ENCODE peak calls at places on chromosome 6, in seven cellular contexts. Z is CD4-positive, alpha-beta memory T cell; T is GM23248; A is OCI-LY7; O is esophagus squamous epithelium; U is CD8-positive, alpha-beta T cell; H is gastrocnemius medialis. P is an unnamed sample.

GRCh38 chr6:2749972-2750600 is 636 bp downstream of the MYLK4 start:
- DNase-seq in T (peak), U (peak), O (no peak), A (peak), Z (peak), H (no peak), P (peak)

GRCh38 chr6:26216886-26217713 is 129.9 kb downstream of the HFE start:
- DNase-seq in A (peak), Z (no peak), H (no peak), U (peak), O (no peak), T (peak), P (peak)

GRCh38 chr6:161545741-161546140 is 271.9 kb upstream of the AGPAT4 start:
- DNase-seq in A (no peak), T (no peak), O (no peak), H (no peak), Z (no peak), U (no peak), P (no peak)

GRCh38 chr6:26420607-26421235 is 18.6 kb downstream of the BTN3A1 start:
- DNase-seq in A (peak), H (no peak), U (peak), T (peak), O (no peak), Z (peak), P (no peak)

GRCh38 chr6:4355241-4355640 is 219.9 kb upstream of the ECI2 start:
- DNase-seq in T (peak), O (no peak), Z (no peak), A (no peak), H (no peak), U (no peak), P (no peak)

GRCh38 chr6:164247106-164247505 is 832.6 kb downstream of the QKI start:
- DNase-seq in U (no peak), Z (no peak), O (no peak), A (no peak), T (peak), H (no peak), P (no peak)

GRCh38 chr6:120378582-120379220 is 955.6 kb downstream of the TBC1D32 start:
- DNase-seq in U (no peak), T (peak), H (no peak), O (no peak), Z (no peak), A (peak), P (no peak)

GRCh38 chr6:98871057-98871456 is 36.7 kb downstream of the POU3F2 start:
- DNase-seq in T (peak), A (no peak), U (no peak), H (no peak), O (no peak), Z (no peak), P (no peak)

GRCh38 chr6:88869263-88870023 is 94.0 kb downstream of the RNGTT start:
- DNase-seq in A (no peak), Z (no peak), H (no peak), O (no peak), U (no peak), T (peak), P (no peak)

GRCh38 chr6:29627762-29628418 is 5.1 kb downstream of the GABBR1 start:
- DNase-seq in Z (peak), U (peak), O (no peak), H (peak), A (peak), T (peak), P (peak)

GRCh38 chr6:157731221-157731620 is 91.8 kb upstream of the SNX9 start:
- DNase-seq in T (no peak), O (no peak), H (no peak), A (no peak), U (no peak), Z (no peak), P (no peak)

GRCh38 chr6:2028457-2029038 is 216.9 kb downstream of the GMDS start:
- DNase-seq in A (peak), T (no peak), Z (no peak), H (no peak), U (no peak), O (no peak), P (no peak)

GRCh38 chr6:2622683-2623082 is 128.0 kb downstream of the MYLK4 start:
- DNase-seq in T (no peak), A (no peak), O (no peak), H (no peak), Z (no peak), U (no peak), P (no peak)

GRCh38 chr6:15464211-15464725 is 198.6 kb downstream of the DTNBP1 start:
- DNase-seq in O (no peak), Z (peak), A (peak), T (no peak), U (peak), H (no peak), P (no peak)

GRCh38 chr6:48736486-48737206 is 625.6 kb upstream of the PTCHD4 start:
- DNase-seq in A (no peak), Z (no peak), U (no peak), T (peak), H (no peak), O (no peak), P (no peak)

GRCh38 chr6:38943964-38944363 is 104.6 kb upstream of the GLP1R start:
- DNase-seq in A (peak), T (no peak), O (no peak), H (no peak), Z (no peak), U (no peak), P (no peak)

GRCh38 chr6:166145751-166146150 is 21.9 kb downstream of the TBXT start:
- DNase-seq in A (no peak), H (no peak), Z (no peak), U (no peak), T (peak), O (no peak), P (no peak)

GRCh38 chr6:46023216-46023915 is 7.7 kb upstream of the CLIC5 start:
- DNase-seq in T (peak), A (no peak), Z (no peak), H (peak), U (no peak), O (no peak), P (no peak)

GRCh38 chr6:128492386-128492785 is 28.0 kb downstream of the PTPRK start:
- DNase-seq in U (no peak), H (no peak), O (no peak), A (no peak), T (no peak), Z (no peak), P (no peak)

GRCh38 chr6:87473419-87473903 is 687 bp downstream of the SLC35A1 start:
- DNase-seq in Z (peak), T (peak), O (no peak), U (no peak), H (no peak), A (peak), P (no peak)

GRCh38 chr6:87244380-87244779 is 78.0 kb upstream of the SMIM8 start:
- DNase-seq in H (no peak), T (no peak), A (no peak), U (no peak), Z (no peak), O (no peak), P (no peak)

GRCh38 chr6:164296411-164296810 is 881.9 kb downstream of the QKI start:
- DNase-seq in Z (no peak), T (no peak), H (no peak), U (no peak), A (no peak), O (no peak), P (no peak)

GRCh38 chr6:3805448-3806123 is 43.6 kb upstream of the FAM50B start:
- DNase-seq in U (no peak), H (no peak), T (peak), Z (no peak), O (no peak), A (no peak), P (no peak)

GRCh38 chr6:151025076-151025475 is 159.6 kb downstream of the MTHFD1L start:
- DNase-seq in H (no peak), T (no peak), O (no peak), Z (no peak), U (no peak), A (no peak), P (peak)

GRCh38 chr6:35084041-35084491 is 57.1 kb downstream of the TCP11 start:
- DNase-seq in Z (no peak), H (no peak), T (no peak), A (no peak), U (no peak), O (no peak), P (peak)

GRCh38 chr6:158772851-158773371 is 46.3 kb downstream of the EZR start:
- DNase-seq in H (no peak), Z (no peak), U (no peak), A (no peak), T (peak), O (no peak), P (no peak)

GRCh38 chr6:31158863-31159855 is 770 bp downstream of the TCF19 start:
- DNase-seq in Z (peak), O (no peak), H (no peak), T (peak), A (peak), U (peak), P (no peak)

GRCh38 chr6:68343901-68344300 is 291.2 kb upstream of the ADGRB3 start:
- DNase-seq in O (no peak), T (peak), H (no peak), U (no peak), A (peak), Z (no peak), P (no peak)

GRCh38 chr6:73724389-73724788 is 28.4 kb downstream of the CD109 start:
- DNase-seq in T (no peak), H (no peak), A (no peak), Z (no peak), O (no peak), U (no peak), P (no peak)

GRCh38 chr6:73719041-73719440 is 23.0 kb downstream of the CD109 start:
- DNase-seq in A (no peak), H (no peak), O (no peak), Z (no peak), U (no peak), T (no peak), P (no peak)

GRCh38 chr6:73727114-73727513 is 31.1 kb downstream of the CD109 start:
- DNase-seq in T (no peak), A (no peak), U (no peak), Z (no peak), O (no peak), H (no peak), P (no peak)

DNA sequence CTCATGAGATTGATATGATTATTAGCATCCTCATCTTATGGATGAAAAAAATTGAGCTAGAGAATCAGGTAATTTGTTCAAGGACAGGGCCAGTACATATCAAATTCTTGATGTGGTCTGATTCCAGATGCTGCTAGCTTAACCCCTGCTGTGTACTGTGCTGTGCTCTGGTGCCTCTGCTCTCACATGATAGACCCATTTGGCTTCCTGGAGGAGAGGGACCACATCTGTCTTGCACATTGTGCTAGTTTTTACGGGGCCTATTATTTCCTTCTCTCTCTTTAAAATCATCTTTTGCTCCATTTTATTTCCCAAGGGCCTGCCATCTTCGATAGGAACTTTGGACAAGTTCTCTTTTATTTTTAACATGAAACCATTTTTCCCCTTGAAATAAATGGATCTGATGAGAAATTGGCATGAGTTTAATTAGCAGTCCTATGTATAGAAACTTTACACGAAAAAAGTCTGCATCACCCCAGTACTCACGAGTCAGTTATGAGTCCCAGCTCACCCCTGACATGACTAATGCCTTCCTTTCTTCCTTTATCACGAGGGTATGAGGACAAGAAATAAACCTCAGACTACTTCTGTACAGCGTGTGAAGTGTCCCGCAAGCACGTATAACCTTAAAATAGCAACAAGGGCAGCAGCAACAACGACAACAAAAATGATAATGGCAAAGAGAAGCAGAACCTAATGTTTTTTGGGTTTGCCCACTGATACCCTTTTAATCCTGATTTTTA is 26.5 kb downstream of the CD109 start:
- DNase-seq in U (no peak), A (no peak), H (no peak), T (peak), O (no peak), Z (no peak), P (no peak)
- H3K4me3 ChIP-seq in U (no peak), A (no peak), H (no peak), T (peak), O (no peak), Z (no peak), P (no peak)

DNA sequence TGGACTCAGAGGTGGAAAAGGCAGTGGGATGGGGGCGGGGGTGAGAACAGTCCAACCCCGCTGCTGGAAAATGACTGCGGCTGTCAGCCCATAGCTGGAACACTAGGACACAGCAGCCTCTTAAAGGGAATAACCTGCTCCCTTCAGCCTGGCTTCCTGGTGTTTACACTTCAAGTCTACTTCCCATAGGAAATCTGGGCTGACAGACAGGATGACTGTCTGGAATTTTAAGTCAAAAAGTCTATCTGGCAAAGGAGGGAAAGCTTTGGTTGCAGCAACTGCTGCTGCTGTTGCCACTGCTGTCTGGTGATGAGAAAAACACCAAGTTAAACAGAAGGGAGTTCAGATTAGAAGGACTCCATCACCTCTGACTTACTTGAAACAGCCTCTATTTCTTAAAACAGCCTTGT is 44.9 kb downstream of the TNFRSF21 start:
- DNase-seq in A (no peak), H (no peak), T (no peak), O (no peak), Z (no peak), U (no peak), P (no peak)
- H3K27ac ChIP-seq in A (no peak), H (no peak), T (no peak), O (no peak), Z (no peak), U (no peak), P (no peak)

GRCh38 chr6:127458190-127458589 is 999 bp downstream of the KIAA0408 start:
- DNase-seq in U (no peak), A (no peak), H (no peak), Z (no peak), O (no peak), T (peak), P (no peak)
- H3K4me3 ChIP-seq in U (no peak), A (no peak), H (peak), Z (no peak), O (peak), T (peak), P (peak)

GRCh38 chr6:27830212-27830664 is 82.0 kb downstream of the OR2B2 start:
- DNase-seq in H (no peak), Z (no peak), A (no peak), O (no peak), U (no peak), T (no peak), P (no peak)
- H3K27ac ChIP-seq in H (peak), Z (peak), A (peak), O (peak), U (peak), T (peak), P (peak)

GRCh38 chr6:116389357-116389756 is 18.6 kb downstream of the DSE start:
- DNase-seq in Z (no peak), U (no peak), O (no peak), A (no peak), H (no peak), T (peak), P (no peak)

GRCh38 chr6:116392158-116393032 is 21.6 kb downstream of the DSE start:
- DNase-seq in O (no peak), U (no peak), H (no peak), Z (peak), T (no peak), A (peak), P (no peak)

GRCh38 chr6:116388924-116389323 is 18.2 kb downstream of the DSE start:
- DNase-seq in A (no peak), U (no peak), O (no peak), Z (no peak), T (no peak), H (no peak), P (no peak)

GRCh38 chr6:116393430-116393829 is 22.7 kb downstream of the DSE start:
- DNase-seq in Z (no peak), U (no peak), A (no peak), T (no peak), O (no peak), H (no peak), P (no peak)

GRCh38 chr6:116390571-116390970 is 19.8 kb downstream of the DSE start:
- DNase-seq in A (no peak), U (no peak), O (no peak), T (no peak), Z (no peak), H (no peak), P (no peak)
- H3K4me3 ChIP-seq in A (no peak), U (no peak), O (no peak), T (no peak), Z (no peak), H (no peak), P (no peak)

GRCh38 chr6:33700391-33701050 is 11.0 kb downstream of the UQCC2 start:
- DNase-seq in O (no peak), T (peak), A (peak), Z (peak), H (peak), U (peak), P (no peak)
- H3K27ac ChIP-seq in O (peak), T (no peak), A (peak), Z (peak), H (no peak), U (no peak), P (no peak)

GRCh38 chr6:56742122-56742791 is 99.6 kb upstream of the DST start:
- DNase-seq in A (no peak), O (no peak), H (no peak), U (no peak), Z (no peak), T (peak), P (no peak)
- H3K4me3 ChIP-seq in A (no peak), O (peak), H (no peak), U (no peak), Z (no peak), T (peak), P (peak)